ENCODE peak calls at places on chromosome 5, in eight cellular contexts. One of them, this sample, is unnamed.

GRCh38 chr5:98997000-98997399 is 68.2 kb upstream of the CHD1 start:
- DNase-seq in spleen: no peak
- DNase-seq in cardiac muscle cell: peak
- DNase-seq in PC-9: no peak
- DNase-seq in heart left ventricle: no peak
- DNase-seq in HepG2: peak
- DNase-seq in adrenal gland: no peak
- DNase-seq in CD4-positive, alpha-beta memory T cell: no peak
- DNase-seq in this sample: no peak

GRCh38 chr5:115033861-115034260 is 135.8 kb downstream of the TRIM36 start:
- DNase-seq in HepG2: peak
- DNase-seq in CD4-positive, alpha-beta memory T cell: no peak
- DNase-seq in cardiac muscle cell: no peak
- DNase-seq in heart left ventricle: no peak
- DNase-seq in spleen: no peak
- DNase-seq in PC-9: no peak
- DNase-seq in adrenal gland: peak
- DNase-seq in this sample: peak

GRCh38 chr5:123283031-123283430 is 140.2 kb downstream of the CEP120 start:
- DNase-seq in HepG2: no peak
- DNase-seq in heart left ventricle: no peak
- DNase-seq in CD4-positive, alpha-beta memory T cell: no peak
- DNase-seq in spleen: no peak
- DNase-seq in PC-9: no peak
- DNase-seq in adrenal gland: no peak
- DNase-seq in cardiac muscle cell: peak
- DNase-seq in this sample: no peak

GRCh38 chr5:17187401-17187800 is 30.0 kb upstream of the BASP1 start:
- DNase-seq in heart left ventricle: no peak
- DNase-seq in cardiac muscle cell: no peak
- DNase-seq in adrenal gland: no peak
- DNase-seq in PC-9: no peak
- DNase-seq in CD4-positive, alpha-beta memory T cell: no peak
- DNase-seq in spleen: no peak
- DNase-seq in HepG2: no peak
- DNase-seq in this sample: no peak

GRCh38 chr5:130282044-130282443 is 377.8 kb downstream of the CHSY3 start:
- DNase-seq in PC-9: no peak
- DNase-seq in HepG2: no peak
- DNase-seq in adrenal gland: no peak
- DNase-seq in CD4-positive, alpha-beta memory T cell: no peak
- DNase-seq in spleen: no peak
- DNase-seq in heart left ventricle: no peak
- DNase-seq in cardiac muscle cell: peak
- DNase-seq in this sample: no peak

GRCh38 chr5:43037929-43038510 is 2.1 kb downstream of the ANXA2R start:
- DNase-seq in spleen: no peak
- DNase-seq in PC-9: no peak
- DNase-seq in HepG2: no peak
- DNase-seq in cardiac muscle cell: peak
- DNase-seq in CD4-positive, alpha-beta memory T cell: peak
- DNase-seq in heart left ventricle: no peak
- DNase-seq in adrenal gland: no peak
- DNase-seq in this sample: no peak

GRCh38 chr5:178991190-178992145 is 3.7 kb downstream of the GRM6 start:
- DNase-seq in adrenal gland: no peak
- DNase-seq in spleen: peak
- DNase-seq in HepG2: no peak
- DNase-seq in cardiac muscle cell: no peak
- DNase-seq in heart left ventricle: no peak
- DNase-seq in CD4-positive, alpha-beta memory T cell: no peak
- DNase-seq in PC-9: no peak
- DNase-seq in this sample: no peak

GRCh38 chr5:12777342-12777741 is 873.1 kb upstream of the CTNND2 start:
- DNase-seq in cardiac muscle cell: no peak
- DNase-seq in HepG2: no peak
- DNase-seq in heart left ventricle: no peak
- DNase-seq in adrenal gland: no peak
- DNase-seq in CD4-positive, alpha-beta memory T cell: no peak
- DNase-seq in spleen: no peak
- DNase-seq in PC-9: no peak
- DNase-seq in this sample: no peak

GRCh38 chr5:171428849-171429542 is 9.5 kb downstream of the FGF18 start:
- DNase-seq in adrenal gland: no peak
- DNase-seq in spleen: peak
- DNase-seq in HepG2: no peak
- DNase-seq in CD4-positive, alpha-beta memory T cell: no peak
- DNase-seq in PC-9: no peak
- DNase-seq in cardiac muscle cell: no peak
- DNase-seq in heart left ventricle: peak
- DNase-seq in this sample: no peak

GRCh38 chr5:3825888-3826465 is 230.3 kb downstream of the IRX1 start:
- DNase-seq in CD4-positive, alpha-beta memory T cell: no peak
- DNase-seq in cardiac muscle cell: no peak
- DNase-seq in spleen: no peak
- DNase-seq in adrenal gland: no peak
- DNase-seq in HepG2: no peak
- DNase-seq in heart left ventricle: no peak
- DNase-seq in PC-9: no peak
- DNase-seq in this sample: no peak

GRCh38 chr5:32673272-32673671 is 37.8 kb upstream of the NPR3 start:
- DNase-seq in spleen: no peak
- DNase-seq in heart left ventricle: no peak
- DNase-seq in adrenal gland: no peak
- DNase-seq in HepG2: no peak
- DNase-seq in CD4-positive, alpha-beta memory T cell: no peak
- DNase-seq in cardiac muscle cell: no peak
- DNase-seq in PC-9: no peak
- DNase-seq in this sample: no peak

GRCh38 chr5:98599016-98599415 is 174.4 kb upstream of the RGMB start:
- DNase-seq in HepG2: no peak
- DNase-seq in adrenal gland: no peak
- DNase-seq in heart left ventricle: no peak
- DNase-seq in CD4-positive, alpha-beta memory T cell: no peak
- DNase-seq in cardiac muscle cell: peak
- DNase-seq in spleen: no peak
- DNase-seq in PC-9: no peak
- DNase-seq in this sample: no peak

GRCh38 chr5:174799146-174799545 is 74.8 kb downstream of the MSX2 start:
- DNase-seq in PC-9: no peak
- DNase-seq in heart left ventricle: no peak
- DNase-seq in HepG2: no peak
- DNase-seq in spleen: no peak
- DNase-seq in adrenal gland: no peak
- DNase-seq in cardiac muscle cell: peak
- DNase-seq in CD4-positive, alpha-beta memory T cell: no peak
- DNase-seq in this sample: peak

DNA sequence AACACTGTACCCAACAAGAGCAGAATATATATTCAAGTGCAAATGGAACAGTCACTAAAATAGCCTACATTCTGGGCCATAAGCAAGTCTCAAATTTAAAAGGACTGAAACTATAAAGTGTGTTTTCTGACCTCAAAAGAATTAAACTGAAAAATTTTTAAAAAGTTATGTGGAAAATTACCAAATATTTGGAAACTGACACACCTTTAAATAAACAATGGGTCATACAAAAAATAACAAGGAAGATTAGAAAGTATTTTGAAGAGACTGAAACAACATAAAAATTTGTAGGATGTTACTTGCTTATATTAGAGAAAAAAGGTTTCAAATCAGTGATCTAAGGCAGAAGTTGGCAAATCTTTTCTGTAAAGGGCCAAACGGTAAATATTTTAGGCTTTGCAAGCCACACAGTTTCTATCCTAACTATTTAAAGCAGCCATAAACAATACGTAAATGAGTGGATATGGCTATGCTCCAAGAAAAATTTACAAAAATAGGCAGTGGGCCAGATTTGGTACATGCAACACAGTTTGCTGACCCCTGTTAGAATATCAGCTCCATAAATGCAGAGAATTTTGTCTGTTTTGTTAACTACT is 81.3 kb downstream of the OXCT1 start:
- DNase-seq in HepG2: no peak
- DNase-seq in cardiac muscle cell: peak
- DNase-seq in heart left ventricle: no peak
- DNase-seq in spleen: no peak
- DNase-seq in CD4-positive, alpha-beta memory T cell: no peak
- DNase-seq in adrenal gland: no peak
- DNase-seq in PC-9: no peak
- DNase-seq in this sample: peak
- H3K4me3 ChIP-seq in HepG2: no peak
- H3K4me3 ChIP-seq in cardiac muscle cell: no peak
- H3K4me3 ChIP-seq in heart left ventricle: no peak
- H3K4me3 ChIP-seq in spleen: no peak
- H3K4me3 ChIP-seq in CD4-positive, alpha-beta memory T cell: no peak
- H3K4me3 ChIP-seq in adrenal gland: no peak
- H3K4me3 ChIP-seq in PC-9: no peak
- H3K4me3 ChIP-seq in this sample: no peak

GRCh38 chr5:180690562-180690961 is 41.2 kb upstream of the FLT4 start:
- DNase-seq in heart left ventricle: no peak
- DNase-seq in adrenal gland: no peak
- DNase-seq in PC-9: no peak
- DNase-seq in CD4-positive, alpha-beta memory T cell: no peak
- DNase-seq in HepG2: no peak
- DNase-seq in cardiac muscle cell: no peak
- DNase-seq in spleen: no peak
- DNase-seq in this sample: no peak

GRCh38 chr5:180691046-180691445 is 41.6 kb upstream of the FLT4 start:
- DNase-seq in PC-9: no peak
- DNase-seq in HepG2: no peak
- DNase-seq in adrenal gland: no peak
- DNase-seq in CD4-positive, alpha-beta memory T cell: no peak
- DNase-seq in cardiac muscle cell: no peak
- DNase-seq in heart left ventricle: no peak
- DNase-seq in spleen: no peak
- DNase-seq in this sample: no peak

GRCh38 chr5:180684623-180685161 is 35.3 kb upstream of the FLT4 start:
- DNase-seq in spleen: no peak
- DNase-seq in CD4-positive, alpha-beta memory T cell: no peak
- DNase-seq in adrenal gland: no peak
- DNase-seq in PC-9: no peak
- DNase-seq in HepG2: no peak
- DNase-seq in heart left ventricle: no peak
- DNase-seq in cardiac muscle cell: no peak
- DNase-seq in this sample: no peak

GRCh38 chr5:180689071-180689694 is 39.8 kb upstream of the FLT4 start:
- DNase-seq in cardiac muscle cell: no peak
- DNase-seq in spleen: no peak
- DNase-seq in adrenal gland: no peak
- DNase-seq in HepG2: no peak
- DNase-seq in heart left ventricle: no peak
- DNase-seq in PC-9: no peak
- DNase-seq in CD4-positive, alpha-beta memory T cell: peak
- DNase-seq in this sample: no peak

DNA sequence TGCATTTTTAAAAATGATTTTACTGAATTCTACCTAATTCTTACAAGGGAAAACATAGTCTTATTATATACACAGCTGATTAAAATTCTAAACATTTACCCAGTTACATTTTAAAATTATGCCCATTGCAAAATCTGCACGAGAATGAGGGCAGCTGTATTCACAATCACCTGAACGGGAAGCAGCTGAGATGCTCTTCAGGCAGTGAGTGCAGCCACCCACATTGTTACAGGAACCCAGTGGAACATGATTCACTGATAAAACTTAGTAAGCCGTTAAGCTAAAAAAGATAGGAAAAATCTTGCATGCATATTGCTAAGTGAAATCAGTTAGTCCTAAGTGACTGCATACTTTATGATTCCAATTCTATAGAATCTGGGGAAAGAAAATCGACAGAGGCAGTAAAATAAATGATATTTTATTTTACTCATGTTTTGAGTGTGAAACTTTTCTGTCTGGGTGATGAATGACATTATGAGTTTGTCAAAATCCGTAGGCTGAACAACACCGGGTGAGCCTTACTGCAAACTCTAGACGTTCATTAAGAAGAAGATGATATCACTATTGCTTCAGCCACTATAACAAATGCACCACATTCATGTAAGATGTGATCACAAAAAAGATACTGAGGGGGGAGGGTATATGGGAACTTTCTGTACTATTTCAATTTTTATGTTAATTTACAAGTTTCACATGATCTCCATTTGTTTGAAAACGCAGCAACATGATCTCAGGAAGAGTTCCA is 39.1 kb upstream of the FLT4 start:
- DNase-seq in spleen: no peak
- DNase-seq in heart left ventricle: no peak
- DNase-seq in cardiac muscle cell: no peak
- DNase-seq in adrenal gland: no peak
- DNase-seq in PC-9: no peak
- DNase-seq in HepG2: no peak
- DNase-seq in CD4-positive, alpha-beta memory T cell: no peak
- DNase-seq in this sample: no peak
- H3K27ac ChIP-seq in spleen: peak
- H3K27ac ChIP-seq in heart left ventricle: no peak
- H3K27ac ChIP-seq in cardiac muscle cell: no peak
- H3K27ac ChIP-seq in adrenal gland: no peak
- H3K27ac ChIP-seq in PC-9: no peak
- H3K27ac ChIP-seq in HepG2: no peak
- H3K27ac ChIP-seq in CD4-positive, alpha-beta memory T cell: no peak
- H3K27ac ChIP-seq in this sample: no peak

DNA sequence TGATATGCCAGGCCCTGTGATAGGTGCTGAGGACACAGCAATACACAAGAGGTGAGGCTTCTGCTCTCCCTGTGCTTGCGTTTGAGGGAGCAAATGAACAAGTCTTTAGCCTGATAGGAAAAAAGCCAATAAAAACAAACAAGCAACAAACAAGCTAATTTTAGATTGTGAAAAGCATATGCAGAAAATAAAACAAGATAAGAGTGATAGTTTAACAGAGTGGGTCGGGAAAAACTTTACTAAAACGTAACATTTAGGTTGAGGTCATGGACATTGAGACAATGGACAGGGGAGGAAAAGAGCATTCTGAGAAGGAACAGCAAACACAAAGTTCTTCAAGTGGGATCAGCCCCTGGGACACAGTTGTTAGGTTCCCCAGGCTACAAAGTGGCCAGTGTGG is 4.3 kb downstream of the SMIM3 start:
- DNase-seq in HepG2: no peak
- DNase-seq in heart left ventricle: no peak
- DNase-seq in PC-9: no peak
- DNase-seq in adrenal gland: peak
- DNase-seq in cardiac muscle cell: no peak
- DNase-seq in CD4-positive, alpha-beta memory T cell: no peak
- DNase-seq in spleen: no peak
- DNase-seq in this sample: no peak
- H3K4me3 ChIP-seq in HepG2: peak
- H3K4me3 ChIP-seq in heart left ventricle: peak
- H3K4me3 ChIP-seq in PC-9: no peak
- H3K4me3 ChIP-seq in adrenal gland: no peak
- H3K4me3 ChIP-seq in cardiac muscle cell: no peak
- H3K4me3 ChIP-seq in CD4-positive, alpha-beta memory T cell: no peak
- H3K4me3 ChIP-seq in spleen: no peak
- H3K4me3 ChIP-seq in this sample: no peak

DNA sequence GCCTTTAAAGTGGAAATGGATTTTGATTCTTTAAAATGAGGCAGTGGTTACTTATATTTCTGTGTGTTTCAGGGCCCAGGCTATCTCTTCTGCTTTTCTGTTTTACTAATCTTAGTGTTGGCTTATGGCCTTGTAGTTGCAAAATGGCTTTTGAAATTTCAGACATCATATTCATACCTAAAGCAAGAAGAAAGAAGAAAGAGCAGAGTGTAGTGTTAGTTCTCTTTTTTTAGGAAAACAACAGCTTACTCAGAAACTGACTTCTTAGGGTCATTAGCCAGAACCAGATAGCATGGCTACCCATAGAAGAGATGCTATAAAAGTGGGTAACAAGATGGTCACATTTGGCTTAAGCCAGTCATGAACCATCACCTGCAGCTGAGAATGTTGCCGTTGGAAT is 20.9 kb downstream of the ZBED3 start:
- DNase-seq in HepG2: no peak
- DNase-seq in heart left ventricle: no peak
- DNase-seq in CD4-positive, alpha-beta memory T cell: no peak
- DNase-seq in cardiac muscle cell: no peak
- DNase-seq in PC-9: no peak
- DNase-seq in spleen: no peak
- DNase-seq in adrenal gland: no peak
- DNase-seq in this sample: no peak
- H3K27ac ChIP-seq in HepG2: no peak
- H3K27ac ChIP-seq in heart left ventricle: no peak
- H3K27ac ChIP-seq in CD4-positive, alpha-beta memory T cell: no peak
- H3K27ac ChIP-seq in cardiac muscle cell: no peak
- H3K27ac ChIP-seq in PC-9: no peak
- H3K27ac ChIP-seq in spleen: peak
- H3K27ac ChIP-seq in adrenal gland: peak
- H3K27ac ChIP-seq in this sample: no peak